ENCODE peak calls at places on chromosomes 11 and 22, in eight cellular contexts. One of them, this sample, is unnamed.
A peak's percentile ranks its signal among the peaks of the same experiment; 100 is the strongest.

GRCh38 chr22:48156603-48157355 is 1394.3 kb downstream of the TBC1D22A start:
- DNase-seq in coronary artery: peak; percentile 46
- DNase-seq in foreskin fibroblast: no peak
- DNase-seq in GM12878: no peak
- DNase-seq in PC-3: no peak
- DNase-seq in kidney epithelial cell: no peak
- DNase-seq in stomach: no peak
- DNase-seq in GM12865: no peak
- DNase-seq in this sample: no peak

GRCh38 chr22:24982301-24983056 is 30.0 kb downstream of the KIAA1671 start:
- DNase-seq in coronary artery: no peak
- DNase-seq in foreskin fibroblast: no peak
- DNase-seq in GM12878: no peak
- DNase-seq in PC-3: no peak
- DNase-seq in kidney epithelial cell: no peak
- DNase-seq in stomach: no peak
- DNase-seq in GM12865: no peak
- DNase-seq in this sample: no peak

GRCh38 chr11:122663056-122663740 is 7.7 kb downstream of the UBASH3B start:
- DNase-seq in coronary artery: no peak
- DNase-seq in foreskin fibroblast: no peak
- DNase-seq in GM12878: no peak
- DNase-seq in PC-3: no peak
- DNase-seq in kidney epithelial cell: no peak
- DNase-seq in stomach: no peak
- DNase-seq in GM12865: no peak
- DNase-seq in this sample: no peak

GRCh38 chr11:73265853-73266643 is 6.1 kb upstream of the P2RY6 start:
- DNase-seq in coronary artery: peak; percentile 73
- DNase-seq in foreskin fibroblast: no peak
- DNase-seq in GM12878: no peak
- DNase-seq in PC-3: no peak
- DNase-seq in kidney epithelial cell: no peak
- DNase-seq in stomach: peak; percentile 23
- DNase-seq in GM12865: no peak
- DNase-seq in this sample: no peak

GRCh38 chr11:24515632-24516031 is 18.8 kb downstream of the LUZP2 start:
- DNase-seq in coronary artery: no peak
- DNase-seq in foreskin fibroblast: no peak
- DNase-seq in GM12878: no peak
- DNase-seq in PC-3: no peak
- DNase-seq in kidney epithelial cell: no peak
- DNase-seq in stomach: no peak
- DNase-seq in GM12865: no peak
- DNase-seq in this sample: no peak

GRCh38 chr22:27199354-27199753 is 542.0 kb downstream of the MIAT start:
- DNase-seq in coronary artery: no peak
- DNase-seq in foreskin fibroblast: no peak
- DNase-seq in GM12878: no peak
- DNase-seq in PC-3: no peak
- DNase-seq in kidney epithelial cell: no peak
- DNase-seq in stomach: no peak
- DNase-seq in GM12865: no peak
- DNase-seq in this sample: no peak

GRCh38 chr11:57413681-57414080 is 13.2 kb downstream of the SLC43A3 start:
- DNase-seq in coronary artery: no peak
- DNase-seq in foreskin fibroblast: no peak
- DNase-seq in GM12878: no peak
- DNase-seq in PC-3: peak; percentile 28
- DNase-seq in kidney epithelial cell: no peak
- DNase-seq in stomach: no peak
- DNase-seq in GM12865: no peak
- DNase-seq in this sample: no peak

GRCh38 chr11:122709042-122709760 is 53.7 kb downstream of the UBASH3B start:
- DNase-seq in coronary artery: no peak
- DNase-seq in foreskin fibroblast: peak; percentile 87
- DNase-seq in GM12878: no peak
- DNase-seq in PC-3: peak; percentile 85
- DNase-seq in kidney epithelial cell: peak; percentile 83
- DNase-seq in stomach: no peak
- DNase-seq in GM12865: no peak
- DNase-seq in this sample: no peak

GRCh38 chr11:74366576-74366975 is 31.7 kb downstream of the PGM2L1 start:
- DNase-seq in coronary artery: no peak
- DNase-seq in foreskin fibroblast: peak; percentile 33
- DNase-seq in GM12878: no peak
- DNase-seq in PC-3: no peak
- DNase-seq in kidney epithelial cell: no peak
- DNase-seq in stomach: no peak
- DNase-seq in GM12865: no peak
- DNase-seq in this sample: no peak

DNA sequence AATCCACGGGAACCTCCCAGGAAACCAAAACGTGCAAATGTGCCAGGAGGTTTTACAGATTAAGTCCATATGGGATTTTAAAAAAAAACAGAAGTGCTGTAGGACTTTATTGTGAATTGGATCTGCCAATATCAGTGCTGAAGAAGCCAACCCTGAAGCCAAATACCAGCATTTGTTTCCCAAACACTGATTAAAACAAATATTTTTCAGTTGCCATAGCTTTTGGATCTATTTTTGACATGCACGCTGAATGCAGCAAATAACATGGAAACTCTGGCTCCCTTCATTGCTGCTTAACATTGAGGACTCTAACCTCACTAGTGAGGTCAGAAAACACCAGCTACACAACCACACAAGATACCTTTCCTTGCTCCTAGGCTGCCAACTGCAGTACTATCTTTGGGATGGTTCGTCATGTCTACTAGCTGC is 28.4 kb upstream of the SIK2 start:
- DNase-seq in coronary artery: no peak
- DNase-seq in foreskin fibroblast: no peak
- DNase-seq in GM12878: no peak
- DNase-seq in PC-3: no peak
- DNase-seq in kidney epithelial cell: no peak
- DNase-seq in stomach: no peak
- DNase-seq in GM12865: no peak
- DNase-seq in this sample: no peak
- H3K4me3 ChIP-seq in coronary artery: peak overlapping the region; percentile 43
- H3K4me3 ChIP-seq in foreskin fibroblast: no peak overlapping the region
- H3K4me3 ChIP-seq in GM12878: no peak overlapping the region
- H3K4me3 ChIP-seq in PC-3: no peak overlapping the region
- H3K4me3 ChIP-seq in kidney epithelial cell: no peak overlapping the region
- H3K4me3 ChIP-seq in stomach: no peak overlapping the region
- H3K4me3 ChIP-seq in GM12865: no peak overlapping the region
- H3K4me3 ChIP-seq in this sample: no peak overlapping the region

GRCh38 chr11:10181811-10182210 is 112.2 kb downstream of the SBF2 start:
- DNase-seq in coronary artery: no peak
- DNase-seq in foreskin fibroblast: no peak
- DNase-seq in GM12878: no peak
- DNase-seq in PC-3: peak; percentile 64
- DNase-seq in kidney epithelial cell: peak; percentile 16
- DNase-seq in stomach: no peak
- DNase-seq in GM12865: peak; percentile 16
- DNase-seq in this sample: peak; percentile 23
- TF ChIP-seq CTCF in coronary artery: no peak
- TF ChIP-seq CTCF in foreskin fibroblast: no peak
- TF ChIP-seq CTCF in GM12878: no peak
- TF ChIP-seq CTCF in PC-3: peak; percentile 64
- TF ChIP-seq CTCF in kidney epithelial cell: peak; percentile 18
- TF ChIP-seq CTCF in stomach: no peak
- TF ChIP-seq CTCF in GM12865: peak; percentile 17
- TF ChIP-seq CTCF in this sample: peak; percentile 31

GRCh38 chr11:124758355-124759267 is 3.5 kb downstream of the ESAM start:
- DNase-seq in coronary artery: no peak
- DNase-seq in foreskin fibroblast: peak; percentile 60
- DNase-seq in GM12878: no peak
- DNase-seq in PC-3: peak; percentile 51
- DNase-seq in kidney epithelial cell: no peak
- DNase-seq in stomach: peak; percentile 88
- DNase-seq in GM12865: peak; percentile 73
- DNase-seq in this sample: no peak
- H3K4me3 ChIP-seq in coronary artery: peak overlapping the region; percentile 92
- H3K4me3 ChIP-seq in foreskin fibroblast: peak overlapping the region; percentile 42
- H3K4me3 ChIP-seq in GM12878: peak overlapping the region; percentile 83
- H3K4me3 ChIP-seq in PC-3: no peak overlapping the region
- H3K4me3 ChIP-seq in kidney epithelial cell: peak overlapping the region; percentile 8
- H3K4me3 ChIP-seq in stomach: peak overlapping the region; percentile 40
- H3K4me3 ChIP-seq in GM12865: no peak overlapping the region
- H3K4me3 ChIP-seq in this sample: no peak overlapping the region

DNA sequence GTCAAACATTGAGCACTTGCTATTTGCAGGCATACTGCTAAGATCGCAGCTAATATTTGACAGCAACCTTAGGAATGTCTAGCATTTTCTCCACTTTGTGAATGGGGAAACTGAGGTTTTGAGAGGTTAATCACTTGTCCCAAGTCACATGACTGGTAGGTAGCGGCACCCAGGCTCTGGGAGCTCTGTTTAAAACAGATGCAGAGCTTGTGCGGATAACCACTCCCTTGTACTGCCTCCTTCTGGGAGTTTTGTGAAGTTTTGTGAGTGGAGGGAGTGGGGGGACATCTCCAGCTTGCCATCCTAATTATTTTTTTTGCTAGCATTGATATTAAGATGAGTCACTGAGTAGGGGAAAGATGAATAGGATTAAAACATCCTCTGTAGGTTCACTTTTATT is 134.7 kb downstream of the GRIK4 start:
- DNase-seq in coronary artery: no peak
- DNase-seq in foreskin fibroblast: no peak
- DNase-seq in GM12878: no peak
- DNase-seq in PC-3: no peak
- DNase-seq in kidney epithelial cell: no peak
- DNase-seq in stomach: no peak
- DNase-seq in GM12865: no peak
- DNase-seq in this sample: no peak
- TF ChIP-seq CTCF in coronary artery: no peak
- TF ChIP-seq CTCF in foreskin fibroblast: no peak
- TF ChIP-seq CTCF in GM12878: no peak
- TF ChIP-seq CTCF in PC-3: no peak
- TF ChIP-seq CTCF in kidney epithelial cell: no peak
- TF ChIP-seq CTCF in stomach: no peak
- TF ChIP-seq CTCF in GM12865: no peak
- TF ChIP-seq CTCF in this sample: no peak

DNA sequence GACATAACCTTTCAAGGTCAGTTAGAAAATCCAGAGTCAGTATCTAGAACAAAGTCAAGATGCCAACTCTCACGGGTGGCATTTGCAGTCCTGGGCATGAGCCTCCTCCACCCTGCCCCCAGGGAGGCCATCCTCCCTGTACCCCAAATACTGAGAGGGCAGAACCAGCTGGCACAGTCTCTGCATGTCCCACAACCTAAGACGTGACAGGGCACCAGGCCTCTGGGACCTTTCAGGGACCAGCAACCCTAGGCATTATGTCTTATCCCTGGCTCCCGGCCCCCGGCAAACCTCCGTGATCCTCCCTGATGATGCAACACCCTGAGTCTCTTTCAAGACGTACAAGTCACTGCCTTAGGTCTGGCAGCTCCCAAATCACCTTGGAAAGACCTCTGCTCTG is 2.0 kb downstream of the MB start:
- DNase-seq in coronary artery: no peak
- DNase-seq in foreskin fibroblast: no peak
- DNase-seq in GM12878: no peak
- DNase-seq in PC-3: no peak
- DNase-seq in kidney epithelial cell: no peak
- DNase-seq in stomach: no peak
- DNase-seq in GM12865: no peak
- DNase-seq in this sample: no peak
- H3K4me3 ChIP-seq in coronary artery: no peak overlapping the region
- H3K4me3 ChIP-seq in foreskin fibroblast: no peak overlapping the region
- H3K4me3 ChIP-seq in GM12878: no peak overlapping the region
- H3K4me3 ChIP-seq in PC-3: no peak overlapping the region
- H3K4me3 ChIP-seq in kidney epithelial cell: no peak overlapping the region
- H3K4me3 ChIP-seq in stomach: no peak overlapping the region
- H3K4me3 ChIP-seq in GM12865: no peak overlapping the region
- H3K4me3 ChIP-seq in this sample: no peak overlapping the region

GRCh38 chr11:65354265-65355012 is at the start of gene TIGD3:
- DNase-seq in coronary artery: peak; percentile 98
- DNase-seq in foreskin fibroblast: peak; percentile 93
- DNase-seq in GM12878: peak; percentile 75
- DNase-seq in PC-3: peak; percentile 98
- DNase-seq in kidney epithelial cell: peak; percentile 73
- DNase-seq in stomach: peak; percentile 98
- DNase-seq in GM12865: peak; percentile 97
- DNase-seq in this sample: peak; percentile 79

GRCh38 chr11:65353376-65353775 is 1.2 kb upstream of the TIGD3 start:
- DNase-seq in coronary artery: no peak
- DNase-seq in foreskin fibroblast: peak; percentile 26
- DNase-seq in GM12878: no peak
- DNase-seq in PC-3: no peak
- DNase-seq in kidney epithelial cell: no peak
- DNase-seq in stomach: no peak
- DNase-seq in GM12865: no peak
- DNase-seq in this sample: no peak

GRCh38 chr11:65351511-65351910 is 3.0 kb upstream of the TIGD3 start:
- DNase-seq in coronary artery: no peak
- DNase-seq in foreskin fibroblast: no peak
- DNase-seq in GM12878: no peak
- DNase-seq in PC-3: no peak
- DNase-seq in kidney epithelial cell: no peak
- DNase-seq in stomach: no peak
- DNase-seq in GM12865: no peak
- DNase-seq in this sample: no peak

GRCh38 chr11:65353900-65354264 is 669 bp upstream of the TIGD3 start:
- DNase-seq in coronary artery: no peak
- DNase-seq in foreskin fibroblast: no peak
- DNase-seq in GM12878: no peak
- DNase-seq in PC-3: no peak
- DNase-seq in kidney epithelial cell: no peak
- DNase-seq in stomach: no peak
- DNase-seq in GM12865: no peak
- DNase-seq in this sample: no peak

GRCh38 chr11:65352783-65353182 is 1.8 kb upstream of the TIGD3 start:
- DNase-seq in coronary artery: no peak
- DNase-seq in foreskin fibroblast: no peak
- DNase-seq in GM12878: no peak
- DNase-seq in PC-3: peak; percentile 58
- DNase-seq in kidney epithelial cell: no peak
- DNase-seq in stomach: no peak
- DNase-seq in GM12865: no peak
- DNase-seq in this sample: no peak
- TF ChIP-seq CTCF in coronary artery: no peak
- TF ChIP-seq CTCF in foreskin fibroblast: peak; percentile 39
- TF ChIP-seq CTCF in GM12878: no peak
- TF ChIP-seq CTCF in PC-3: peak; percentile 68
- TF ChIP-seq CTCF in kidney epithelial cell: peak; percentile 34
- TF ChIP-seq CTCF in stomach: no peak
- TF ChIP-seq CTCF in GM12865: no peak
- TF ChIP-seq CTCF in this sample: peak; percentile 32

GRCh38 chr11:67056267-67056639 is 394 bp upstream of the RHOD start:
- DNase-seq in coronary artery: no peak
- DNase-seq in foreskin fibroblast: no peak
- DNase-seq in GM12878: no peak
- DNase-seq in PC-3: no peak
- DNase-seq in kidney epithelial cell: no peak
- DNase-seq in stomach: no peak
- DNase-seq in GM12865: no peak
- DNase-seq in this sample: no peak
- H3K4me3 ChIP-seq in coronary artery: peak overlapping the region; percentile 79
- H3K4me3 ChIP-seq in foreskin fibroblast: peak overlapping the region; percentile 54
- H3K4me3 ChIP-seq in GM12878: peak overlapping the region; percentile 54
- H3K4me3 ChIP-seq in PC-3: peak overlapping the region; percentile 77
- H3K4me3 ChIP-seq in kidney epithelial cell: peak overlapping the region; percentile 53
- H3K4me3 ChIP-seq in stomach: peak overlapping the region; percentile 64
- H3K4me3 ChIP-seq in GM12865: no peak overlapping the region
- H3K4me3 ChIP-seq in this sample: peak overlapping the region; percentile 77

This sample was measured in LNCaP clone FGC.